ENCODE peak calls at places on chromosomes 2 and 18, in four cellular contexts. One of them, this sample, is unnamed.
A peak's percentile ranks its signal among the peaks of the same experiment; 100 is the strongest.

GRCh38 chr18:77191241-77191751 is 58.4 kb upstream of the GALR1 start:
- DNase-seq in HepG2: no peak
- DNase-seq in K562: no peak
- DNase-seq in H1: no peak
- DNase-seq in this sample: no peak

GRCh38 chr18:55763298-55763697 is 175.3 kb upstream of the TCF4 start:
- DNase-seq in HepG2: no peak
- DNase-seq in H1: no peak
- DNase-seq in K562: no peak
- DNase-seq in this sample: no peak

GRCh38 chr2:47735912-47736311 is 47.0 kb upstream of the MSH6 start:
- DNase-seq in K562: no peak
- DNase-seq in HepG2: no peak
- DNase-seq in H1: no peak
- DNase-seq in this sample: no peak

GRCh38 chr2:131049150-131049718 is 44.0 kb downstream of the FAM168B start:
- DNase-seq in HepG2: no peak
- DNase-seq in H1: no peak
- DNase-seq in K562: no peak
- DNase-seq in this sample: no peak

GRCh38 chr2:6963727-6964126 is 46.5 kb downstream of the RNF144A start:
- DNase-seq in H1: no peak
- DNase-seq in HepG2: no peak
- DNase-seq in K562: no peak
- DNase-seq in this sample: no peak

GRCh38 chr2:46983065-46983801 is 67.6 kb upstream of the MCFD2 start:
- DNase-seq in K562: peak; percentile 41
- DNase-seq in H1: no peak
- DNase-seq in HepG2: no peak
- DNase-seq in this sample: peak; percentile 67

GRCh38 chr2:241759091-241759807 is 17.4 kb upstream of the GAL3ST2 start:
- DNase-seq in HepG2: no peak
- DNase-seq in K562: no peak
- DNase-seq in H1: no peak
- DNase-seq in this sample: no peak

GRCh38 chr2:42464631-42465030 is 29.2 kb downstream of the KCNG3 start:
- DNase-seq in HepG2: no peak
- DNase-seq in H1: peak; percentile 39
- DNase-seq in K562: peak; percentile 15
- DNase-seq in this sample: no peak

GRCh38 chr2:53021285-53021684 is 746.3 kb upstream of the CHAC2 start:
- DNase-seq in HepG2: no peak
- DNase-seq in H1: no peak
- DNase-seq in K562: no peak
- DNase-seq in this sample: no peak

GRCh38 chr2:19709553-19709952 is 192.2 kb downstream of the TTC32 start:
- DNase-seq in K562: no peak
- DNase-seq in HepG2: no peak
- DNase-seq in H1: no peak
- DNase-seq in this sample: no peak

GRCh38 chr2:200081221-200081620 is 125.8 kb downstream of the MAIP1 start:
- DNase-seq in HepG2: no peak
- DNase-seq in K562: no peak
- DNase-seq in H1: no peak
- DNase-seq in this sample: no peak

GRCh38 chr2:203871371-203871983 is 3.9 kb downstream of the CTLA4 start:
- DNase-seq in H1: no peak
- DNase-seq in HepG2: no peak
- DNase-seq in K562: no peak
- DNase-seq in this sample: peak; percentile 17

GRCh38 chr2:175342085-175342484 is 160.6 kb upstream of the ATP5MC3 start:
- DNase-seq in HepG2: no peak
- DNase-seq in H1: no peak
- DNase-seq in K562: no peak
- DNase-seq in this sample: no peak

GRCh38 chr2:36650031-36650430 is 46.5 kb upstream of the VIT start:
- DNase-seq in H1: no peak
- DNase-seq in K562: no peak
- DNase-seq in HepG2: peak; percentile 83
- DNase-seq in this sample: peak; percentile 10

GRCh38 chr2:108449410-108450200 is 599 bp downstream of the GCC2 start:
- DNase-seq in HepG2: peak; percentile 44
- DNase-seq in K562: peak; percentile 20
- DNase-seq in H1: no peak
- DNase-seq in this sample: peak; percentile 8

GRCh38 chr2:7180641-7181370 is 263.6 kb downstream of the RNF144A start:
- DNase-seq in H1: no peak
- DNase-seq in HepG2: peak; percentile 32
- DNase-seq in K562: no peak
- DNase-seq in this sample: no peak

GRCh38 chr2:216695401-216695821 is at the start of gene IGFBP5:
- DNase-seq in HepG2: no peak
- DNase-seq in K562: peak; percentile 17
- DNase-seq in H1: peak; percentile 75
- DNase-seq in this sample: no peak

GRCh38 chr2:141137121-141137693 is 993.6 kb downstream of the LRP1B start:
- DNase-seq in K562: no peak
- DNase-seq in H1: no peak
- DNase-seq in HepG2: no peak
- DNase-seq in this sample: no peak

GRCh38 chr18:59512025-59512710 is 153.1 kb upstream of the LMAN1 start:
- DNase-seq in HepG2: no peak
- DNase-seq in H1: no peak
- DNase-seq in K562: no peak
- DNase-seq in this sample: no peak

GRCh38 chr2:232361646-232362045 is 16.9 kb upstream of the ALPP start:
- DNase-seq in K562: no peak
- DNase-seq in HepG2: no peak
- DNase-seq in H1: no peak
- DNase-seq in this sample: no peak

GRCh38 chr18:13578400-13578799 is 148.0 kb downstream of the FAM210A start:
- DNase-seq in H1: no peak
- DNase-seq in K562: no peak
- DNase-seq in HepG2: no peak
- DNase-seq in this sample: no peak

GRCh38 chr18:36850527-36851201 is 21.7 kb downstream of the KIAA1328 start:
- DNase-seq in H1: no peak
- DNase-seq in HepG2: peak; percentile 13
- DNase-seq in K562: no peak
- DNase-seq in this sample: no peak

GRCh38 chr2:75190271-75190990 is 8.9 kb downstream of the TACR1 start:
- DNase-seq in H1: no peak
- DNase-seq in K562: no peak
- DNase-seq in HepG2: no peak
- DNase-seq in this sample: no peak

GRCh38 chr2:98893871-98894270 is 42.2 kb downstream of the CRACDL start:
- DNase-seq in HepG2: no peak
- DNase-seq in H1: no peak
- DNase-seq in K562: no peak
- DNase-seq in this sample: no peak

GRCh38 chr2:128159437-128159836 is 68.4 kb downstream of the UGGT1 start:
- DNase-seq in HepG2: no peak
- DNase-seq in H1: no peak
- DNase-seq in K562: no peak
- DNase-seq in this sample: no peak

GRCh38 chr2:3154694-3155093 is 222.9 kb downstream of the EIPR1 start:
- DNase-seq in K562: no peak
- DNase-seq in H1: no peak
- DNase-seq in HepG2: no peak
- DNase-seq in this sample: no peak

GRCh38 chr2:174608866-174609214 is 11.2 kb upstream of the WIPF1 start:
- DNase-seq in K562: no peak
- DNase-seq in H1: no peak
- DNase-seq in HepG2: no peak
- DNase-seq in this sample: no peak

GRCh38 chr18:76390452-76391035 is 104.5 kb downstream of the ZNF516 start:
- DNase-seq in HepG2: no peak
- DNase-seq in H1: no peak
- DNase-seq in K562: no peak
- DNase-seq in this sample: no peak

GRCh38 chr18:79399275-79400081 is 3.7 kb downstream of the NFATC1 start:
- DNase-seq in HepG2: no peak
- DNase-seq in K562: peak; percentile 25
- DNase-seq in H1: peak; percentile 61
- DNase-seq in this sample: no peak

DNA sequence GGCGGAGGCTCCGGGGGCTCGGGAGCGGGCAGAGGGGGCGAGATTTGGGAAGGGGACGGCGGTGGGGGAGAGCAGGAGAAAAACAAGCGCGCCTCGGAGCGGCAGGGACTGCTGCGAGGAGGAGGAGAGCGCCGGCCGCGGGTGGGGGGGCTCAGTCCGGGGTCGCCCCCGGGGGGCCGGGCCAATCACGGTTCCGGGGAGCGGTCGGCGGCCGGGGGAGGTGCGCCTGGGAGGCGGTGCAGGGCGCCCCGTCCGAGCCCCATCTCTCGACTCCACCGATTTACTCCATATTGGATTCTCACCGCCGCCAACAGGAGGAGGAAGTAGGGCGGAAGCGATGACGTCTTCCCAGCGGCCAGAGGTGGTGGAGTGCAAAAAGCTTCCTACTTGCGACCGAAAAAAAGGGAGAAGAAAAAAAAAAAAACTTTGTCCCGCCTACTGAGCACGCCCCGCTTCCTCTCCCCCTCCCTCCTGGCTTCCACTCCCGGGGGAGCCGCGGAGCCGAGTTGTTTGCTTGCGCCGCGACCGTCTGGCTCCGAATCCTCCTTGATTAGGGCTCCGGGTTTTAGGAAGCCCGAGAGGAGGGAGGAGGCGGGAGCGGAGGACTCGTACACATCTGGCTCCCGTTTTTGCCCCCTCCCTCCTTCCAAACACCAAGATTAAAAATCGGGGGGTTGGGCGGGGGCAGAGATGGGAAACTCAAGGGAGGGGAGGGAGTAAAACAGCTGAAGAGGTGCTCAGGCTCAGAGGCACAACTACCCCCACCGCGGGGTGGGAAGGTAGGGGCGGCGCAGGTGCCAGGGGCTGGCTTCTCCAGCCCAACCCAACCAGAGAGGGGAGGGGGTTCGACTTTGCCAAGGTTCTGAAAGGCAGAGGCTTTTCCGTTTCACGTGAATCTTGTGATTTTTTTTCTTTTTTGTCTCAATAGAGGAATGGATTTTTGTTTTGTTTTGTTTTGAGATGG is at the start of gene SPRED2:
- DNase-seq in HepG2: peak; percentile 96
- DNase-seq in H1: peak; percentile 87
- DNase-seq in K562: peak; percentile 82
- DNase-seq in this sample: peak; percentile 43
- TF ChIP-seq POLR2A in HepG2: peak; percentile 82
- TF ChIP-seq POLR2A in H1: no peak
- TF ChIP-seq POLR2A in K562: peak; percentile 79
- TF ChIP-seq POLR2A in this sample: peak; percentile 69

GRCh38 chr2:238502088-238502810 is 75.5 kb downstream of the ASB1 start:
- DNase-seq in K562: no peak
- DNase-seq in HepG2: no peak
- DNase-seq in H1: peak; percentile 8
- DNase-seq in this sample: no peak
- TF ChIP-seq TAF1 in K562: no peak
- TF ChIP-seq TAF1 in HepG2: no peak
- TF ChIP-seq TAF1 in H1: no peak
- TF ChIP-seq TAF1 in this sample: no peak

GRCh38 chr2:240351088-240351741 is 84.2 kb upstream of the GPC1 start:
- DNase-seq in H1: no peak
- DNase-seq in K562: no peak
- DNase-seq in HepG2: no peak
- DNase-seq in this sample: no peak
- TF ChIP-seq POLR2AphosphoS5 in H1: no peak
- TF ChIP-seq POLR2AphosphoS5 in K562: no peak
- TF ChIP-seq POLR2AphosphoS5 in HepG2: no peak
- TF ChIP-seq POLR2AphosphoS5 in this sample: no peak

GRCh38 chr2:69829243-69830044 is at the start of gene GMCL1:
- DNase-seq in H1: peak; percentile 99
- DNase-seq in K562: peak; percentile 92
- DNase-seq in HepG2: peak; percentile 94
- DNase-seq in this sample: peak; percentile 71
- TF ChIP-seq POLR2A in H1: peak; percentile 91
- TF ChIP-seq POLR2A in K562: peak; percentile 95
- TF ChIP-seq POLR2A in HepG2: peak; percentile 97
- TF ChIP-seq POLR2A in this sample: peak; percentile 82

DNA sequence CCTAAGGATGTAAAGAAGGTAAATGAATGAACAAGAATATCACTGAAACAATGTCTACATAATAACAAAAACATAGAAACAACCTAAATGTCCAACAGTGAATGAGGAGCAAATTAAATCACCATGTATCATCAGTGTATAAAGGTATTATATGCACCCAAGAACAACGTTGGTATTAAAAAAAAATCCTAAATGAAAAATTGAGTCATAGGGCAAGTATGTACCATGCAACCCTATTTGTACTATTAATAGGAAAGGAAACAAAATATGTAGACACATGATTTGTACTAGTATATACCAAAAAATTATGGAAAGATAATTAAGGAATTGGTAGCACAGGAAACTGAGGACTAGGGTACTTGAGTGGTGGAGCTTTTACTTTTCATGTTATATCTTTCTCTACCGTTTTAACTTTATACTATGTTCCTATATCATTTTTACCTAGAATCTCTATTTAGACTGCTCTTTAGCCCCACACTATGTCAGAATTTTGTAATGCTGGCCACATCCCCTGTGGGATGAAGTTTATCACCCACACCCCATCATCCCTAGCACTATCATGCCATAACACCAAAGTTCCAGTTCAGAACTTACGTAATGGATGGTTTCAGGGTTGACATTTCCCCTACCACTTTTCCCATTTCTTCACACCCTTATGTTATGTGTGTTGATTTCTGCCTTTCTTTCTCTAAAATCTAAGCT is 25.6 kb downstream of the IKZF2 start:
- DNase-seq in H1: no peak
- DNase-seq in K562: no peak
- DNase-seq in HepG2: no peak
- DNase-seq in this sample: no peak
- TF ChIP-seq TAF1 in H1: no peak
- TF ChIP-seq TAF1 in K562: no peak
- TF ChIP-seq TAF1 in HepG2: no peak
- TF ChIP-seq TAF1 in this sample: no peak

DNA sequence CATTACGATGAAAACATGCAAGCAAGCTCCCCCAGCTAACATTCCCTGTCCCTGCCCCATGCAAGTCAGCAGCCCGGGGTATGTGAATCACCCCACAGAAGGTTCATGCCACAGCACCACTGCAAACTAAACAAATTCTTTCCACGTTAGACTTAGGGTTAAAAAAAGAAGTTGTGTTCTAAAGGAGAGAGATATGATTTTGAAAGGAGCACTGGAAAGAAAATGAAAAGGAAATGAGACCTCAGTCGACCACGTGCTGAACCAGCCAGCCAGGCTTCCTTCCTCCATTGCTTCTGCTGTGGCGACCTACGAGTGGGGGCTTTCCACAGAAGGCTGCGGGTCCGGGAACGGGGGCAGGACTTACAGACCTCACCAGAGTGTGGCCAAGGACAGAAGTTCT is 52.0 kb downstream of the ARL4C start:
- DNase-seq in HepG2: no peak
- DNase-seq in K562: no peak
- DNase-seq in H1: no peak
- DNase-seq in this sample: no peak
- TF ChIP-seq POLR2AphosphoS5 in HepG2: no peak
- TF ChIP-seq POLR2AphosphoS5 in K562: no peak
- TF ChIP-seq POLR2AphosphoS5 in H1: no peak
- TF ChIP-seq POLR2AphosphoS5 in this sample: no peak